ENCODE peak calls at places on chromosomes 6 and 20, in eight cellular contexts. D, C, R, Y, Z, K, S and H are unnamed samples.

GRCh38 chr6:111347589-111347988 is 135.4 kb downstream of the REV3L start:
- DNase-seq in Y (no peak), S (no peak), R (no peak), K (no peak), Z (no peak), D (no peak), C (no peak), H (no peak)

GRCh38 chr6:12291785-12292604 is 1.8 kb downstream of the EDN1 start:
- DNase-seq in K (peak), Z (peak), R (no peak), Y (no peak), D (no peak), S (peak), C (no peak), H (no peak)

GRCh38 chr6:33610779-33611421 is 10.2 kb upstream of the ITPR3 start:
- DNase-seq in K (peak), R (no peak), D (no peak), S (peak), C (no peak), Z (peak), Y (no peak), H (no peak)

GRCh38 chr6:50699086-50699886 is 14.0 kb upstream of the TFAP2D start:
- DNase-seq in Y (no peak), D (no peak), S (no peak), K (no peak), C (no peak), R (peak), Z (no peak), H (peak)

GRCh38 chr6:56595490-56596122 is 47.1 kb downstream of the DST start:
- DNase-seq in K (peak), D (peak), R (peak), S (peak), Y (no peak), Z (peak), C (no peak), H (peak)

GRCh38 chr20:32941155-32941885 is 62.9 kb downstream of the SUN5 start:
- DNase-seq in Z (no peak), R (no peak), Y (no peak), D (no peak), S (no peak), K (no peak), C (no peak), H (no peak)

GRCh38 chr20:14712302-14712739 is 374.9 kb upstream of the FLRT3 start:
- DNase-seq in K (no peak), R (peak), Z (peak), Y (no peak), C (no peak), S (no peak), D (no peak), H (no peak)

GRCh38 chr6:124970243-124970642 is 8.0 kb downstream of the RNF217 start:
- DNase-seq in C (no peak), Y (no peak), K (no peak), D (no peak), S (no peak), R (no peak), Z (no peak), H (no peak)

GRCh38 chr6:47180633-47181032 is 129.1 kb downstream of the TNFRSF21 start:
- DNase-seq in S (no peak), Z (peak), D (no peak), C (no peak), R (no peak), Y (no peak), K (no peak), H (peak)

GRCh38 chr6:23091795-23092194 is 522.4 kb downstream of the HDGFL1 start:
- DNase-seq in R (no peak), K (no peak), Z (peak), D (no peak), C (no peak), S (no peak), Y (peak), H (no peak)

GRCh38 chr6:32436995-32437836 is 2.5 kb upstream of the HLA-DRA start:
- DNase-seq in Y (no peak), S (no peak), K (no peak), D (no peak), R (no peak), C (no peak), Z (peak), H (no peak)

GRCh38 chr6:1617466-1618304 is 8.0 kb downstream of the FOXC1 start:
- DNase-seq in C (no peak), S (no peak), R (no peak), Y (no peak), K (no peak), D (no peak), Z (no peak), H (no peak)
- H3K4me3 ChIP-seq in C (no peak), S (no peak), R (no peak), Y (no peak), K (no peak), D (no peak), Z (no peak), H (no peak)

DNA sequence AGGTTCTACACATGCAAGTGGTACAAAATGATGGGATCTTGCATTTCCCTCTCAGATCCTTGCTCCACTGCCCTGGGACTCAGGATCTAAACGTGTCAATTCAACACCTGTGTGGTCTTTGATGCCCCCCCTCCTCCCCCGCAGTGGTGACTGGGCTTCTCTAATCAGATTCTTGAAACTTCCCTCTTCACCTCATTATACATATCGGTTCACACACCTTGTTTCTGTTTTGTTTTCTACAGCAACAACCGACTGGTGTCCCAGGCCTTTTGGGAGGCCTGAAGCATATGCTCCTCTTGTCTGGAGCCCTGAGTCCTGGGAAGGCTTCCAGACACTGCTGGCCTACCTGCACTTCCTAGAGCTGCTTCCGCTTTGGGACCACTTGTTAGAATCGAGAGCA is 20.0 kb downstream of the SAMD3 start:
- DNase-seq in C (no peak), K (no peak), S (peak), R (peak), Z (no peak), Y (no peak), D (peak), H (no peak)
- H3K4me3 ChIP-seq in C (no peak), K (no peak), S (no peak), R (no peak), Z (no peak), Y (no peak), D (no peak), H (no peak)

GRCh38 chr20:11542645-11543044 is 375.0 kb upstream of the BTBD3 start:
- DNase-seq in K (no peak), Z (no peak), D (no peak), C (no peak), R (no peak), Y (no peak), S (no peak), H (no peak)

GRCh38 chr20:11540558-11540957 is 377.1 kb upstream of the BTBD3 start:
- DNase-seq in R (no peak), D (no peak), Y (no peak), S (no peak), Z (no peak), C (no peak), K (no peak), H (no peak)

DNA sequence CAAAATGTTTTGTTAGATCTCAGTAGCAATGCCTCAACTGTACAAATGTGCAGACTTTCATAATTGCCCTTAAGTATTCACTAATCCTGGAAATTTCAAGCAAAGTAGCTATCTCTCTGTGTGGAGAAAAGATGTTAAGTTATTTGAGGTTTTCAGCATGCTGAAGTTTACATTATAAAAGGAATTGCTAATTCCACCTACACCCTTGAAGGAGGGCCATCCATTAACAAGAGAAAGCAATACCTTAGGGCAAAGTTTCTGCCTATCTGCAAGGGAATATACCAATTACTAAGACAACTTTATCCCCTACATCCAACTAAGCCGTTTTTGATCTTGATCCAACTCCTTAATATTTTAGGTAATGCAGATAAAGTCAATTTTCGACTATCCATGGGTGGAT is 380.7 kb upstream of the BTBD3 start:
- DNase-seq in R (no peak), K (no peak), Y (no peak), S (no peak), C (no peak), D (no peak), Z (no peak), H (no peak)
- H3K4me3 ChIP-seq in R (no peak), K (no peak), Y (no peak), S (no peak), C (no peak), D (no peak), Z (no peak), H (no peak)

DNA sequence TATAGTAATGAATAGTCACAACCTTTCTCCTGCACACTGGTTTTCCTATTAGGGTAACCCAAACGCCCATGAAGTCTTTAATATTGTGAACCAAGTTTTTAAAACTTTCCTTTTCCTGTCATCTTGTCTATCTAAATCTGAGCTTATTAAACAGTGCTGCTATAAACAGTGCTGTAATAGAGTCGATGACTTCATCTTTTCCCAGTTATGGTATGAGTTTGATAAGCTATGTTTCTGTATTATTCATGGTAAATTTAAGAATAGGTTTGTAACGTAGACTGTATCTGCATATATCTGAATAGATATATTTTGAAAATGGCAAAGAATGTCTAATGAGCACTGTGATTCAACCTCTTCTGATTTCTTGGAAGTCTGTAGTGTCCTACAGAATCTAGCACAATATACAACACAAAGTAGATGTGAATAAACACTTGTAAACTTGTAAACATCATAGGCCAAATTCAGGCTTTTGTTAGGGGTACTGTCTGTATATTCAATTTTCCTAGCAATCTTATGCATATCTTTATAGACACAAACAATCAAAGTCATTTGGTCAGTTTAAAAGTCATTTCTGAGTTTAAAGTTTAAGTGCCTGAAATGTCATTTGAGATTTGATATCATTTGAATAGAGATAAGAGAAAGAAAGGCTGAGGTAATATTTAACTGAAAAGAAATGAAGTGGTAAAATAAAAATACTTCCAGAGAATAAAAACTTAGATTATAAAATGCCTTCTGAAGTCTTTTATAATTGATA is 155.5 kb downstream of the PTPRK start:
- DNase-seq in R (no peak), K (no peak), Y (no peak), C (no peak), D (no peak), Z (no peak), S (no peak), H (no peak)
- H3K4me3 ChIP-seq in R (no peak), K (no peak), Y (no peak), C (no peak), D (no peak), Z (no peak), S (no peak), H (no peak)

DNA sequence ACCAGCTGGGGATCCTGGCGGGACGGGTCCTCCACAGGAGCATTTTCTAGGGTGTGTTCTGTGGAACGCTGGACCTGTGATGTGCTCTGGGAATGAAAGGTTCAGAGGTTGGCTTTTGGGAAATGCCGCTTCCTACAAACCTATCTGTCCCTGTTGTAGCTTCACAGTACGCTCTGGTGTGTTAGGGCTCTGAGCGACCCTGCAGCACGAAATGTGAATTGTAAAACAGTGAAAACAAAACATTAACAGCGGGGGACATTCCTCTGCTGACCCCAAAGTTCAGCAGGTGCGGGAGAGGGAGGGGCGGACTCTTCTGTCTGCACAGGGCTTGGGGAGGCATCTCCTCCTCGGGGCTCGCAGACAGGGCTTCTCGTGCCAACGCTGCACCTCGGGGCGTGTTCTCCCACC is 155.9 kb downstream of the NRN1 start:
- DNase-seq in C (no peak), Z (no peak), K (no peak), S (no peak), D (no peak), R (no peak), Y (no peak), H (no peak)
- H3K4me3 ChIP-seq in C (peak), Z (no peak), K (no peak), S (peak), D (peak), R (peak), Y (peak), H (no peak)

GRCh38 chr20:9506964-9507369 is 7.4 kb upstream of the LAMP5 start:
- DNase-seq in R (no peak), C (no peak), Y (no peak), K (peak), Z (no peak), S (no peak), D (no peak), H (no peak)
- H3K4me3 ChIP-seq in R (no peak), C (peak), Y (no peak), K (no peak), Z (no peak), S (no peak), D (no peak), H (no peak)

GRCh38 chr6:164107297-164107995 is 692.9 kb downstream of the QKI start:
- DNase-seq in D (no peak), S (no peak), Z (peak), R (no peak), C (no peak), K (no peak), Y (no peak), H (no peak)
- H3K4me3 ChIP-seq in D (no peak), S (no peak), Z (no peak), R (no peak), C (peak), K (no peak), Y (no peak), H (no peak)

GRCh38 chr20:10474606-10475184 is 39.6 kb downstream of the SLX4IP start:
- DNase-seq in S (no peak), K (no peak), D (no peak), Z (no peak), Y (no peak), R (no peak), C (peak), H (no peak)
- H3K4me3 ChIP-seq in S (no peak), K (no peak), D (no peak), Z (no peak), Y (no peak), R (no peak), C (no peak), H (no peak)

GRCh38 chr6:79441222-79441621 is 96.0 kb downstream of the LCA5 start:
- DNase-seq in K (no peak), Z (no peak), Y (no peak), R (no peak), C (no peak), S (no peak), D (no peak), H (no peak)
- H3K4me3 ChIP-seq in K (no peak), Z (no peak), Y (no peak), R (no peak), C (no peak), S (no peak), D (no peak), H (no peak)

DNA sequence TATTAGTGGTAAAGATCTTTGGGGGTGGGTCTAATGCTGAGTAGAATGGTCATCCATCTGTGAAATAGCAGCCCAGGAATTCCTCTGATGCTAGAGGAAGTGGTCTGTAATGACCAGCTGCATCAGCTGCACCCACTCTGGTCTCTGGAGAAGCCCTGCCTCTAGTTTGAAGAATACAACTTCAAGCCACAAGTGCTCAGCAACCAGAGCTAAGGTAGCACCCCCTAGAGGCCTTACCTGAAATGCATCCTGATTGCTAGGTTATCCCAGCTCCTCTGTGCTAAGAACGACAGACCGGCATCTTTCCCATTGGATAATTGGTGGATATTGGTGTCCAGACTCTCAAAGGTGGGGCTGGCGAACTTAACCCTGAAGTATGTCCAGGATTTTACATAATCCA is 58.2 kb downstream of the DNAH8 start:
- DNase-seq in Y (no peak), Z (peak), S (peak), D (peak), K (no peak), R (peak), C (no peak), H (peak)
- H3K4me3 ChIP-seq in Y (no peak), Z (no peak), S (no peak), D (no peak), K (no peak), R (no peak), C (no peak), H (no peak)